ENCODE peak calls at places on chromosomes 6 and 20, in ten cellular contexts. H is midbrain; W is RPMI7951; Z is non-pigmented ciliary epithelial cell; I is lung; Y is NCI-H446; U is pons; P is NCI-H69; F is CD8-positive, alpha-beta T cell; Q is activated T-cell treated with anti-CD3 and anti-CD28 coated beads for 1 hour. D is an unnamed sample.

GRCh38 chr6:97282238-97282725 is 734 bp downstream of the MMS22L start:
- DNase-seq in Z (no peak), P (peak), I (no peak), F (no peak), Q (no peak), Y (no peak), U (peak), W (no peak), H (no peak), D (no peak)

GRCh38 chr6:168355716-168356522 is 36.3 kb upstream of the DACT2 start:
- DNase-seq in Z (no peak), I (peak), F (no peak), H (peak), Y (no peak), U (peak), W (peak), Q (no peak), P (peak), D (no peak)

GRCh38 chr20:44418069-44418905 is 57.4 kb upstream of the TTPAL start:
- DNase-seq in H (no peak), Z (no peak), Q (no peak), I (no peak), W (no peak), P (no peak), Y (no peak), U (no peak), F (no peak), D (no peak)

GRCh38 chr6:108798672-108799355 is 49.4 kb upstream of the ARMC2 start:
- DNase-seq in U (no peak), H (peak), P (peak), W (no peak), Z (no peak), Q (peak), F (peak), Y (no peak), I (no peak), D (peak)

GRCh38 chr6:145836170-145836569 is 21.6 kb upstream of the FBXO30 start:
- DNase-seq in W (peak), F (no peak), H (no peak), U (no peak), I (no peak), Z (no peak), Q (no peak), P (no peak), Y (no peak), D (no peak)

GRCh38 chr6:75431379-75431778 is 62.2 kb downstream of the FILIP1 start:
- DNase-seq in Z (no peak), P (peak), Y (no peak), Q (no peak), U (peak), I (no peak), F (no peak), H (no peak), W (no peak), D (no peak)

GRCh38 chr20:17197041-17197440 is 29.8 kb upstream of the PCSK2 start:
- DNase-seq in W (no peak), H (no peak), P (no peak), F (no peak), Y (no peak), U (no peak), Z (no peak), I (no peak), Q (no peak), D (no peak)

GRCh38 chr6:2505624-2506023 is 245.1 kb downstream of the MYLK4 start:
- DNase-seq in Q (no peak), F (no peak), W (no peak), Z (no peak), I (no peak), Y (peak), P (peak), H (no peak), U (no peak), D (no peak)

GRCh38 chr6:138637822-138638221 is 135.7 kb upstream of the CCDC28A start:
- DNase-seq in U (no peak), Y (no peak), W (no peak), H (no peak), Q (no peak), F (no peak), Z (no peak), I (no peak), P (no peak), D (no peak)

GRCh38 chr6:13425971-13426931 is 61.1 kb downstream of the GFOD1 start:
- DNase-seq in Y (peak), I (no peak), Q (no peak), U (no peak), P (no peak), F (no peak), W (peak), H (no peak), Z (no peak), D (no peak)

GRCh38 chr6:107113460-107114212 is 1.7 kb downstream of the BEND3 start:
- DNase-seq in H (no peak), U (no peak), W (no peak), P (peak), Y (no peak), Z (no peak), F (no peak), Q (no peak), I (no peak), D (no peak)

GRCh38 chr6:9397981-9398559 is 962.7 kb upstream of the SLC35B3 start:
- DNase-seq in W (no peak), Z (no peak), Y (no peak), P (peak), H (no peak), Q (no peak), F (no peak), I (peak), U (no peak), D (no peak)

GRCh38 chr6:134757911-134758361 is 192.0 kb downstream of the ALDH8A1 start:
- DNase-seq in P (no peak), W (no peak), Q (no peak), I (peak), Y (no peak), U (no peak), Z (no peak), F (no peak), H (no peak), D (no peak)

GRCh38 chr6:21873562-21873961 is 280.0 kb downstream of the SOX4 start:
- DNase-seq in H (no peak), Q (no peak), U (no peak), P (no peak), Z (no peak), W (peak), Y (peak), I (no peak), F (no peak), D (no peak)

GRCh38 chr6:85191656-85192055 is 258.2 kb upstream of the NT5E start:
- DNase-seq in I (no peak), W (peak), P (no peak), Q (no peak), H (no peak), F (no peak), Y (no peak), Z (no peak), U (no peak), D (no peak)

GRCh38 chr6:142301421-142302391 is at the start of gene ADGRG6:
- DNase-seq in U (no peak), P (peak), Q (peak), H (no peak), W (peak), I (peak), Z (no peak), Y (no peak), F (peak), D (no peak)

GRCh38 chr6:25829375-25829774 is 2.5 kb downstream of the SLC17A1 start:
- DNase-seq in U (no peak), I (no peak), Z (no peak), W (no peak), H (no peak), Q (no peak), P (no peak), F (no peak), Y (no peak), D (no peak)

GRCh38 chr6:142356271-142356938 is 54.6 kb downstream of the ADGRG6 start:
- DNase-seq in Y (no peak), W (peak), Z (no peak), H (no peak), Q (no peak), I (no peak), P (no peak), F (no peak), U (no peak), D (no peak)

GRCh38 chr6:149915970-149916865 is 6.7 kb downstream of the RAET1G start:
- DNase-seq in Q (no peak), W (no peak), H (no peak), Y (no peak), F (no peak), U (no peak), I (no peak), Z (no peak), P (no peak), D (no peak)

GRCh38 chr6:155782320-155782730 is 326.7 kb upstream of the NOX3 start:
- DNase-seq in Q (no peak), I (no peak), U (no peak), Y (no peak), F (no peak), P (peak), H (no peak), Z (peak), W (peak), D (no peak)

GRCh38 chr6:10412165-10412947 is 2.5 kb downstream of the TFAP2A start:
- DNase-seq in Y (peak), U (no peak), H (no peak), P (peak), Z (peak), I (no peak), W (peak), F (no peak), Q (no peak), D (no peak)

GRCh38 chr6:161482517-161482903 is 208.6 kb upstream of the AGPAT4 start:
- DNase-seq in H (no peak), P (no peak), Y (no peak), F (no peak), U (peak), Q (no peak), W (no peak), I (no peak), Z (no peak), D (no peak)

D was measured in KG1.